ENCODE peak calls at places on chromosomes 7 and 10, in five cellular contexts. I, G, D, N and S are unnamed samples. For H3K4me1, the result is how much of the 10 kb centered on the place peaks cover.

GRCh38 chr10:133614830-133615580 is 11.6 kb downstream of the FRG2B start:
- DNase-seq in D (no peak), G (peak), N (no peak), I (no peak), S (no peak)

GRCh38 chr7:147858421-147858820 is 732.1 kb upstream of the C7orf33 start:
- DNase-seq in D (no peak), N (peak), G (no peak), I (no peak), S (no peak)

GRCh38 chr7:112938895-112939588 is 147.6 kb downstream of the GPR85 start:
- DNase-seq in N (peak), I (peak), G (peak), D (peak), S (no peak)

GRCh38 chr10:122242266-122242665 is 28.8 kb upstream of the BTBD16 start:
- DNase-seq in I (no peak), G (no peak), N (no peak), D (no peak), S (no peak)

GRCh38 chr7:136086712-136087111 is 109.6 kb upstream of the MTPN start:
- DNase-seq in G (peak), D (peak), N (peak), I (peak), S (peak)

GRCh38 chr10:77501846-77502251 is 135.8 kb downstream of the KCNMA1 start:
- DNase-seq in G (no peak), I (no peak), D (no peak), N (no peak), S (no peak)

GRCh38 chr7:46022397-46022796 is 101.3 kb upstream of the IGFBP3 start:
- DNase-seq in N (no peak), I (no peak), D (no peak), G (no peak), S (no peak)

GRCh38 chr10:3091346-3091787 is 24.0 kb downstream of the PFKP start:
- DNase-seq in I (peak), D (peak), N (no peak), G (no peak), S (no peak)

GRCh38 chr10:44383749-44384600 is 922 bp downstream of the CXCL12 start:
- DNase-seq in I (peak), G (peak), N (peak), D (peak), S (no peak)

GRCh38 chr10:101067356-101068083 is 5.7 kb downstream of the KAZALD1 start:
- DNase-seq in D (peak), N (peak), G (peak), I (peak), S (peak)

GRCh38 chr10:110802090-110802489 is 69.6 kb upstream of the PDCD4 start:
- DNase-seq in I (peak), G (no peak), D (peak), N (no peak), S (no peak)

GRCh38 chr10:110802551-110803238 is 69.0 kb upstream of the PDCD4 start:
- DNase-seq in I (peak), D (peak), G (peak), N (peak), S (peak)

GRCh38 chr10:110805292-110805691 is 66.4 kb upstream of the PDCD4 start:
- DNase-seq in N (no peak), I (no peak), D (no peak), G (no peak), S (no peak)

GRCh38 chr10:110803830-110804338 is 67.8 kb upstream of the PDCD4 start:
- DNase-seq in G (peak), N (peak), I (peak), D (peak), S (peak)

DNA sequence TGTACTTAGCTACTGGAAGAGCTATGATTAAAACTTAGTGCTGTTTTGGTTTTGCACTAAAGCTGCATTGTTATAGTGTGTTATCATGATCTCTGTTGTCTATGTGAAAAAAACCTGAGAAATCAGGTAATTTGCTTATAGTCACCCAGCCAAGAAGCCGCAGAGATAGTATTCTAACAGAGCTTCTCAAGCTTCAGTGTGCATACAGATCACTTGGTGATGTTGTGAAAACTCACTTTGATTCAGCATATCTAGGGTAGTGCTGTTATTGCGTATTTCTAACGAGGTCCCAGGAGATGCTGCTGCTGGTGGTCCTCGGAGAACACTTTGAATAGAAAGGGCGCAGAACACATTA is 68.5 kb upstream of the PDCD4 start:
- DNase-seq in N (no peak), I (no peak), D (no peak), G (no peak), S (no peak)
- H3K4me3 ChIP-seq in N (no peak), I (no peak), D (no peak), G (no peak), S (no peak)

GRCh38 chr10:78802406-78802805 is 266.4 kb upstream of the ZMIZ1 start:
- DNase-seq in N (no peak), D (no peak), I (no peak), G (no peak), S (no peak)

GRCh38 chr10:78805176-78805575 is 263.6 kb upstream of the ZMIZ1 start:
- DNase-seq in D (peak), G (no peak), N (peak), I (peak), S (peak)

GRCh38 chr10:78802866-78803265 is 265.9 kb upstream of the ZMIZ1 start:
- DNase-seq in N (no peak), D (peak), G (no peak), I (peak), S (peak)

GRCh38 chr10:78804356-78805032 is 264.3 kb upstream of the ZMIZ1 start:
- DNase-seq in I (no peak), D (peak), G (no peak), N (no peak), S (no peak)

DNA sequence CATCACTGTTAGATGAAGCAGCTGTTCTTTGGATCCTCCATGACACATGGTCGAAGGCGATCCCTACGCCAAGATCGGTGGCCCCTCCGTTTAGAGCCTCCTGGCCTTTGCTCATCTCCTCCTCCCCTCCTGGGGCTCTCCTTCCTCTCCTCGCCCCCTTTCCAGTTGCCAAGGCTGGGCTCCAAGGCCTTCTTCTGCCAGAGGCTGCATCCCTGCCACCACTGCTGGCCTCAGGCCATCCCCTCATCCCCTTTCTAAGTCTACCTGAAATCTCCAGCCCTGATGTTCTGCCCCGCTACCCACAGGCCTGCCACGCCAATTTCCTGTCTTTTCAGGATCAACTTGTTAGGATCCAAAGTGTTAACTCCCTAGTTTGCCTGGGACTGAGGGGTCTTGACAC is 265.1 kb upstream of the ZMIZ1 start:
- DNase-seq in N (no peak), G (no peak), I (no peak), D (no peak), S (no peak)
- H3K4me1 ChIP-seq in N (under half), G (under half), I (half or more), D (under half), S (under half)

GRCh38 chr10:1574719-1575118 is 162.6 kb downstream of the ADARB2 start:
- DNase-seq in I (no peak), D (no peak), N (no peak), G (no peak), S (no peak)
- H3K4me3 ChIP-seq in I (no peak), D (no peak), N (no peak), G (no peak), S (no peak)

GRCh38 chr7:14717169-14717568 is 185.4 kb downstream of the DGKB start:
- DNase-seq in I (no peak), D (no peak), N (no peak), G (no peak), S (no peak)

GRCh38 chr7:14717711-14718304 is 184.7 kb downstream of the DGKB start:
- DNase-seq in D (peak), G (no peak), N (peak), I (peak), S (no peak)

DNA sequence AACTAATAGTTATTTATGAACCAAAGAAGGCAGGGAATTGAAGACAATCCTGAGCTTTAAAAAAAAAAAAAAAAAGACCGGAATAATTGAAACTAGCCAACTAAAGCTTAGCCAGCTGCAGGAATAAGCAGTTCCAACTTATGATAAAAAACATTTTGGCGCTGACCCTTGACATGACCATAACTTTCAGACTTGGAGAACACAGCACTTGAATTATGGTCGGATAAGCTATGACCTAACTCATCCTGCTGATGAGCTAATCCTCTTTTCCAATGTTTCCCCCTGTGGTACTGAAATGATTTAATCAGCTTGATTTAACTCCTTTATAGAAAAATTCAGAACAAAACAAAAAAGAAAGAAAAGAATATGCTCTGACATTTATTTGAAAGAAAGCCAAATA is 181.8 kb downstream of the DGKB start:
- DNase-seq in D (no peak), N (no peak), G (no peak), I (no peak), S (no peak)
- H3K4me1 ChIP-seq in D (under half), N (under half), G (under half), I (under half), S (under half)

DNA sequence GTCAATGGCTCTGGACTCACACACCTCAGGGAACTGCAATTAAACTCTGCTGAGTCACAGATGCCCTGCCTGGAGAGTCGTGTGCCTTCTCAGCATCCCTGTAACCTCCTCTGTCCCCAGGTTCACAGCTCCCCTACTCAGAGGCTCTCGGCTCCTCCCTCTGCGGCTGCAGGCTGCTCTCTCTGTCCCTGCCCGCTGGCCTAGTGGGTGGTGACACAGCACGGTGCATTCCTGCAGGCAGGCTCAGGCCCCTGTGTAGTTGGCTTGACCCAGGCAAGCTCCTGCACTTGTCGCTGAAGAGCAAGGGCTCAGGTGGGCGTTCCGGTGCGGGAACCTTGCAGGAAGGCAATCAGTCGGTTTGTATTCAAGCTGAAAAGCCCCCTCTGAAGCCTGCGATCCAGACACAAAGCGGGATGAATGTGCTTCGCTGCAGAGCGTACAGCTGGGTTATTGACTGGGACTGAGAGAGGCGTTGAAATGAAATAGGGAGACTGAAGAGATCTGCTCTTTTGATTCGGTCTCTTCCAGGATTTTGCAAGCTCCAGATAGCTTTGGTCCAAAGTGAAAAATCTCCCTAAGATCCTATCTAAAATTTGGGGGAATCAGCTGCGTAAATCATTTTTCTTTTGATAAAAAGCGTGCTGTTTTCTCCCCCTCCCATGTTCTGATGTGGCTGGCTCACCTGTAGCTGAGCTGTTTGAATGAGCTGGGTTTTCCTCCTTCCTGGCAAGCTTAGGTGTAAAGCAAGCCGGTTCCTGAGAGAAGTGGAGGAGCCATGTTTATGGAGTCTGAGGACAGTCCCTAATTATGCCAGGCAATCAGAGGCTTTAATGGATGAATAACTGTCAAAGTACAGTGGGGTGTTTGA is 208.7 kb upstream of the PHYHIPL start:
- DNase-seq in D (no peak), N (peak), I (peak), G (peak), S (no peak)
- H3K4me3 ChIP-seq in D (peak), N (no peak), I (no peak), G (no peak), S (no peak)

DNA sequence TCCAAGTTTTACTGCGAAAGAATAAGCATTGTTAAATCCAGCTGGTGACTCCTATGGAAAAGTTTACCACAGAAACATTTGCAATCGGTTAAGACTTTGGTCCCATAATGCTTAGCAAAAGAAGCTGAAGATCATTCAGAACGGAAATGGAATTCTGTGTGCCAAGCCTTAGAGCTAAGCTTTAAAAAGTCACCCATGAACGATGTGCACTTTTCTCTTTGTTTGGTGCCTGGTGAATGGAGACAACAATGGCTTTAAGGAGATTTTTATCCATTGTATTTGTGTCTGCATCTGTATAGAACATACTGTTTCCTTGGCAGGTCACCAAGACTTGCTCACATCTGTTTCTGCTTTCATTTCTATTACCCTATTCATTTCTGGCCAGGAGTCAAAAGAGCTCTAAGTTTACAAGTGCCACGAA is 26.3 kb upstream of the COL1A2 start:
- DNase-seq in I (peak), D (peak), N (no peak), G (no peak), S (no peak)
- H3K4me1 ChIP-seq in I (under half), D (under half), N (under half), G (under half), S (under half)